ENCODE peak calls at places on chromosomes 2 and 18, in nine cellular contexts. D is amniotic stem cell; H is neuronal stem cell; O is nucleus accumbens; T is H54; X is amygdala; S is activated CD4-positive, alpha-beta T cell treated with anti-CD3 and anti-CD28 coated beads for 24 hours; U is NCI-H748 treated with DMSO at 0.1 percent for 48 hours; Q is esophagus squamous epithelium. A is an unnamed sample.

GRCh38 chr2:198374375-198375072 is 570.1 kb downstream of the PLCL1 start:
- DNase-seq in D (peak), O (no peak), H (peak), T (peak), Q (no peak), S (peak), X (no peak), U (peak), A (no peak)

GRCh38 chr18:6850396-6850795 is 120.9 kb downstream of the ARHGAP28 start:
- DNase-seq in U (no peak), O (no peak), X (no peak), D (no peak), T (no peak), Q (no peak), S (no peak), H (no peak), A (no peak)

GRCh38 chr2:101002562-101003277 is 631 bp downstream of the RPL31 start:
- DNase-seq in S (no peak), Q (no peak), H (no peak), U (no peak), T (no peak), O (no peak), D (no peak), X (no peak), A (no peak)

GRCh38 chr2:219459460-219460311 is 25.0 kb downstream of the SPEG start:
- DNase-seq in X (peak), T (peak), O (no peak), D (no peak), U (peak), S (peak), H (peak), Q (no peak), A (no peak)

GRCh38 chr2:8659735-8660492 is 21.9 kb upstream of the ID2 start:
- DNase-seq in Q (no peak), X (no peak), O (no peak), U (no peak), H (no peak), S (no peak), T (no peak), D (no peak), A (no peak)

GRCh38 chr18:61998957-61999356 is 106.2 kb upstream of the RNF152 start:
- DNase-seq in D (peak), X (no peak), U (no peak), H (no peak), S (no peak), Q (no peak), O (no peak), T (peak), A (no peak)

GRCh38 chr2:36277876-36278523 is 77.6 kb upstream of the CRIM1 start:
- DNase-seq in T (no peak), Q (no peak), D (no peak), X (no peak), S (no peak), H (no peak), U (no peak), O (no peak), A (no peak)

GRCh38 chr18:59911600-59911999 is 11.8 kb downstream of the PMAIP1 start:
- DNase-seq in T (no peak), U (no peak), X (no peak), H (no peak), S (no peak), D (no peak), Q (no peak), O (no peak), A (no peak)

GRCh38 chr2:237629739-237630138 is 2.4 kb downstream of the LRRFIP1 start:
- DNase-seq in O (no peak), H (no peak), D (no peak), U (no peak), S (no peak), Q (no peak), T (peak), X (no peak), A (no peak)

GRCh38 chr2:107146181-107146580 is 260.2 kb upstream of the ST6GAL2 start:
- DNase-seq in Q (no peak), O (no peak), S (no peak), H (no peak), T (no peak), D (no peak), X (no peak), U (no peak), A (no peak)

GRCh38 chr2:230410861-230411464 is 5.0 kb upstream of the SP100 start:
- DNase-seq in X (no peak), D (no peak), H (no peak), S (no peak), Q (no peak), T (no peak), U (no peak), O (no peak), A (no peak)

GRCh38 chr2:173623411-173624076 is 268.9 kb downstream of the CDCA7 start:
- DNase-seq in T (no peak), H (no peak), U (no peak), X (no peak), S (no peak), Q (no peak), O (no peak), D (no peak), A (no peak)

GRCh38 chr2:134258684-134259408 is 5.0 kb downstream of the MGAT5 start:
- DNase-seq in T (no peak), Q (no peak), O (peak), D (no peak), X (no peak), H (no peak), U (no peak), S (no peak), A (no peak)

GRCh38 chr2:120736202-120736954 is 710 bp downstream of the GLI2 start:
- DNase-seq in T (no peak), Q (no peak), U (no peak), H (no peak), O (no peak), D (peak), X (no peak), S (no peak), A (no peak)

GRCh38 chr2:198499539-198499938 is 695.1 kb downstream of the PLCL1 start:
- DNase-seq in X (no peak), T (no peak), U (no peak), D (peak), H (no peak), O (no peak), Q (no peak), S (no peak), A (no peak)

GRCh38 chr18:74806073-74806472 is 208.4 kb downstream of the ZNF407 start:
- DNase-seq in O (no peak), Q (no peak), D (no peak), T (no peak), S (no peak), X (no peak), U (no peak), H (no peak), A (peak)

GRCh38 chr2:17035010-17035409 is 369.4 kb upstream of the CYRIA start:
- DNase-seq in T (no peak), D (no peak), H (no peak), O (no peak), X (no peak), S (no peak), Q (no peak), U (no peak), A (no peak)

GRCh38 chr2:119174216-119174992 is 15.9 kb upstream of the C1QL2 start:
- DNase-seq in O (peak), H (peak), T (peak), U (peak), X (no peak), S (peak), Q (no peak), D (no peak), A (peak)

GRCh38 chr2:189412330-189412953 is 28.8 kb upstream of the WDR75 start:
- DNase-seq in X (no peak), H (peak), D (no peak), T (no peak), Q (no peak), U (peak), S (peak), O (no peak), A (peak)

GRCh38 chr2:61662990-61663389 is 124.8 kb upstream of the XPO1 start:
- DNase-seq in U (no peak), S (no peak), X (no peak), H (no peak), D (no peak), Q (no peak), T (no peak), O (no peak), A (no peak)

GRCh38 chr18:35073186-35074105 is 32.2 kb downstream of the MAPRE2 start:
- DNase-seq in X (no peak), H (no peak), D (no peak), O (no peak), U (no peak), Q (no peak), S (no peak), T (no peak), A (no peak)

GRCh38 chr2:150136901-150137300 is 350.6 kb downstream of the RND3 start:
- DNase-seq in X (no peak), Q (no peak), D (no peak), O (no peak), H (no peak), S (no peak), U (no peak), T (no peak), A (no peak)

GRCh38 chr18:9961031-9961430 is 47.2 kb downstream of the VAPA start:
- DNase-seq in D (no peak), S (no peak), T (no peak), O (no peak), X (no peak), Q (no peak), U (no peak), H (no peak), A (no peak)

GRCh38 chr18:60092073-60092472 is 192.3 kb downstream of the PMAIP1 start:
- DNase-seq in Q (no peak), O (no peak), D (no peak), T (no peak), S (no peak), X (no peak), U (no peak), H (no peak), A (no peak)

GRCh38 chr18:76767954-76768353 is 54.4 kb upstream of the ZNF236 start:
- DNase-seq in T (no peak), O (no peak), S (no peak), U (no peak), Q (no peak), H (no peak), X (no peak), D (no peak), A (no peak)

GRCh38 chr2:204655101-204655500 is 109.8 kb downstream of the PARD3B start:
- DNase-seq in D (no peak), Q (no peak), T (no peak), S (no peak), O (no peak), H (no peak), U (no peak), X (no peak), A (no peak)

GRCh38 chr2:152444448-152444847 is 109.5 kb downstream of the FMNL2 start:
- DNase-seq in D (no peak), U (no peak), T (no peak), H (no peak), S (no peak), Q (no peak), X (no peak), O (no peak), A (no peak)

GRCh38 chr2:113138428-113139322 is 11.3 kb downstream of the IL1RN start:
- DNase-seq in H (peak), D (peak), O (no peak), Q (no peak), X (no peak), U (peak), S (peak), T (peak), A (peak)

GRCh38 chr18:48022531-48023330 is 92.3 kb upstream of the SMAD2 start:
- DNase-seq in D (peak), T (peak), H (peak), X (no peak), Q (no peak), S (no peak), O (no peak), U (peak), A (peak)

GRCh38 chr2:156175946-156176345 is 156.6 kb downstream of the NR4A2 start:
- DNase-seq in X (no peak), Q (no peak), S (no peak), H (no peak), O (no peak), U (no peak), T (no peak), D (no peak), A (no peak)

GRCh38 chr2:236840215-236840614 is 245.5 kb upstream of the COPS8 start:
- DNase-seq in H (no peak), D (no peak), O (no peak), S (no peak), T (no peak), U (no peak), Q (no peak), X (no peak), A (no peak)

GRCh38 chr2:169739351-169739750 is 5.7 kb downstream of the KLHL23 start:
- DNase-seq in X (no peak), H (no peak), O (no peak), Q (no peak), S (no peak), U (no peak), T (no peak), D (no peak), A (no peak)

GRCh38 chr2:32135409-32135808 is 30.3 kb upstream of the SLC30A6 start:
- DNase-seq in H (no peak), Q (no peak), O (no peak), T (peak), X (no peak), U (no peak), D (peak), S (no peak), A (peak)

GRCh38 chr2:86015699-86016098 is 90.0 kb downstream of the POLR1A start:
- DNase-seq in D (no peak), T (no peak), S (no peak), O (no peak), Q (no peak), U (no peak), X (no peak), H (no peak), A (no peak)

GRCh38 chr2:101253713-101254085 is 1.0 kb downstream of the CNOT11 start:
- DNase-seq in H (no peak), X (no peak), O (no peak), S (no peak), Q (no peak), T (no peak), U (no peak), D (no peak), A (no peak)

GRCh38 chr18:8176554-8176953 is 432.7 kb upstream of the RAB12 start:
- DNase-seq in D (no peak), S (no peak), T (no peak), H (no peak), U (no peak), O (no peak), Q (no peak), X (no peak), A (no peak)

A was measured in HCT116.